ENCODE peak calls at places on chromosome 17, in four cellular contexts. One of them, this sample, is unnamed.

GRCh38 chr17:3890082-3890892 is 2.6 kb downstream of the CAMKK1 start:
- DNase-seq in mammary epithelial cell: peak; percentile 81
- DNase-seq in fibroblast of lung: peak; percentile 92
- DNase-seq in GM12878: no peak
- DNase-seq in this sample: peak; percentile 80

GRCh38 chr17:20925091-20925490 is 117.7 kb downstream of the USP22 start:
- DNase-seq in mammary epithelial cell: peak; percentile 25
- DNase-seq in fibroblast of lung: no peak
- DNase-seq in GM12878: no peak
- DNase-seq in this sample: no peak

GRCh38 chr17:77184474-77184873 is 43.7 kb downstream of the SEC14L1 start:
- DNase-seq in mammary epithelial cell: peak; percentile 39
- DNase-seq in fibroblast of lung: peak; percentile 75
- DNase-seq in GM12878: no peak
- DNase-seq in this sample: no peak

GRCh38 chr17:82370471-82371332 is 863 bp upstream of the UTS2R start:
- DNase-seq in mammary epithelial cell: no peak
- DNase-seq in fibroblast of lung: no peak
- DNase-seq in GM12878: no peak
- DNase-seq in this sample: no peak

GRCh38 chr17:39450051-39450450 is 1.0 kb downstream of the MED1 start:
- DNase-seq in mammary epithelial cell: no peak
- DNase-seq in fibroblast of lung: no peak
- DNase-seq in GM12878: no peak
- DNase-seq in this sample: peak; percentile 31

GRCh38 chr17:41539071-41539492 is 11.0 kb upstream of the KRT19 start:
- DNase-seq in mammary epithelial cell: no peak
- DNase-seq in fibroblast of lung: no peak
- DNase-seq in GM12878: no peak
- DNase-seq in this sample: no peak

GRCh38 chr17:39231587-39232551 is 6.1 kb upstream of the STAC2 start:
- DNase-seq in mammary epithelial cell: no peak
- DNase-seq in fibroblast of lung: no peak
- DNase-seq in GM12878: no peak
- DNase-seq in this sample: peak; percentile 63

GRCh38 chr17:59423137-59423703 is 91.8 kb downstream of the YPEL2 start:
- DNase-seq in mammary epithelial cell: no peak
- DNase-seq in fibroblast of lung: peak; percentile 69
- DNase-seq in GM12878: no peak
- DNase-seq in this sample: peak; percentile 62

GRCh38 chr17:42310281-42311156 is 22.2 kb downstream of the STAT5A start:
- DNase-seq in mammary epithelial cell: no peak
- DNase-seq in fibroblast of lung: no peak
- DNase-seq in GM12878: no peak
- DNase-seq in this sample: no peak

GRCh38 chr17:35793257-35793656 is 2.2 kb downstream of the MMP28 start:
- DNase-seq in mammary epithelial cell: peak; percentile 36
- DNase-seq in fibroblast of lung: no peak
- DNase-seq in GM12878: no peak
- DNase-seq in this sample: no peak

GRCh38 chr17:30586818-30587595 is 109.8 kb downstream of the GOSR1 start:
- DNase-seq in mammary epithelial cell: peak; percentile 71
- DNase-seq in fibroblast of lung: peak; percentile 87
- DNase-seq in GM12878: no peak
- DNase-seq in this sample: no peak

GRCh38 chr17:83053779-83054451 is 25.5 kb upstream of the METRNL start:
- DNase-seq in mammary epithelial cell: no peak
- DNase-seq in fibroblast of lung: no peak
- DNase-seq in GM12878: no peak
- DNase-seq in this sample: no peak

GRCh38 chr17:51435641-51436091 is 175.3 kb downstream of the UTP18 start:
- DNase-seq in mammary epithelial cell: no peak
- DNase-seq in fibroblast of lung: no peak
- DNase-seq in GM12878: no peak
- DNase-seq in this sample: peak; percentile 84

GRCh38 chr17:29760279-29760721 is 137.6 kb upstream of the CORO6 start:
- DNase-seq in mammary epithelial cell: peak; percentile 41
- DNase-seq in fibroblast of lung: peak; percentile 68
- DNase-seq in GM12878: peak; percentile 85
- DNase-seq in this sample: peak; percentile 8

GRCh38 chr17:79842656-79843474 is 3.6 kb upstream of the CBX4 start:
- DNase-seq in mammary epithelial cell: no peak
- DNase-seq in fibroblast of lung: no peak
- DNase-seq in GM12878: no peak
- DNase-seq in this sample: peak; percentile 60
- TF ChIP-seq EZH2 in mammary epithelial cell: peak; percentile 91
- TF ChIP-seq EZH2 in fibroblast of lung: peak; percentile 98
- TF ChIP-seq EZH2 in GM12878: peak; percentile 89
- TF ChIP-seq EZH2 in this sample: no peak

DNA sequence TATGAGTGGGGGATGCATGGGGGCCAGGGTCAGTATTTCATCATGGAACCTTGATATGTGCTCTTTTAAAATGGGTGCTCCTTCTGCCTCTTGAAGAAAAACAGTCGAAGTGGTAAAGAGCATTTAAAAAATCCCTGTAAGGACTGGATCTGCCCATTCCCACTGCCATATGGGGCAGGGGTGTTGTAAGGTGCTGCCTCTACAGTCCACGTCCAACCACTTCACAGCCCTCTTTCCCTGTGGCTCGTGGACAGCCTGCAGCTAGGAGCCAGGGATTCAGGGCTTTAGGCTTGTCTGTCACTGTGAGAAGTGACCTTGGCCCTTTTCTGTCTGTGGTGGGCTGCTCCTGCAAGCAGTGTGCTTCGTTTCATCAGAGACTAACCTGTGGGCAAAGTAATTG is 44.3 kb downstream of the IGF2BP1 start:
- DNase-seq in mammary epithelial cell: no peak
- DNase-seq in fibroblast of lung: no peak
- DNase-seq in GM12878: no peak
- DNase-seq in this sample: no peak
- TF ChIP-seq EZH2 in mammary epithelial cell: no peak
- TF ChIP-seq EZH2 in fibroblast of lung: no peak
- TF ChIP-seq EZH2 in GM12878: no peak
- TF ChIP-seq EZH2 in this sample: no peak

GRCh38 chr17:179721-180379 is 1.6 kb downstream of the DOC2B start:
- DNase-seq in mammary epithelial cell: no peak
- DNase-seq in fibroblast of lung: no peak
- DNase-seq in GM12878: no peak
- DNase-seq in this sample: no peak
- TF ChIP-seq EZH2 in mammary epithelial cell: no peak
- TF ChIP-seq EZH2 in fibroblast of lung: peak; percentile 60
- TF ChIP-seq EZH2 in GM12878: no peak
- TF ChIP-seq EZH2 in this sample: no peak

GRCh38 chr17:45430006-45430737 is 2.5 kb downstream of the ARHGAP27 start:
- DNase-seq in mammary epithelial cell: no peak
- DNase-seq in fibroblast of lung: no peak
- DNase-seq in GM12878: no peak
- DNase-seq in this sample: no peak

GRCh38 chr17:45431531-45432404 is 902 bp downstream of the ARHGAP27 start:
- DNase-seq in mammary epithelial cell: peak; percentile 75
- DNase-seq in fibroblast of lung: peak; percentile 39
- DNase-seq in GM12878: no peak
- DNase-seq in this sample: peak; percentile 90

GRCh38 chr17:45430738-45431530 is 1.7 kb downstream of the ARHGAP27 start:
- DNase-seq in mammary epithelial cell: no peak
- DNase-seq in fibroblast of lung: no peak
- DNase-seq in GM12878: no peak
- DNase-seq in this sample: peak; percentile 76

GRCh38 chr17:45433136-45433535 is 466 bp upstream of the ARHGAP27 start:
- DNase-seq in mammary epithelial cell: no peak
- DNase-seq in fibroblast of lung: no peak
- DNase-seq in GM12878: no peak
- DNase-seq in this sample: no peak

GRCh38 chr17:45432405-45433113 is at the start of gene ARHGAP27:
- DNase-seq in mammary epithelial cell: peak; percentile 39
- DNase-seq in fibroblast of lung: peak; percentile 7
- DNase-seq in GM12878: no peak
- DNase-seq in this sample: peak; percentile 50
- TF ChIP-seq EZH2 in mammary epithelial cell: no peak
- TF ChIP-seq EZH2 in fibroblast of lung: no peak
- TF ChIP-seq EZH2 in GM12878: no peak
- TF ChIP-seq EZH2 in this sample: no peak

GRCh38 chr17:9006175-9006767 is 15.0 kb upstream of the NTN1 start:
- DNase-seq in mammary epithelial cell: no peak
- DNase-seq in fibroblast of lung: no peak
- DNase-seq in GM12878: no peak
- DNase-seq in this sample: no peak
- TF ChIP-seq EZH2 in mammary epithelial cell: no peak
- TF ChIP-seq EZH2 in fibroblast of lung: no peak
- TF ChIP-seq EZH2 in GM12878: no peak
- TF ChIP-seq EZH2 in this sample: no peak

This sample was measured in hepatocyte.